ENCODE peak calls at places on chromosomes 3 and 15, in seven cellular contexts. C is fibroblast of the aortic adventitia, Z is mammary epithelial cell, Y is fibroblast of lung, H is AG04450, D is HCT116, G is cardiac fibroblast. P is an unnamed sample.

GRCh38 chr3:125602752-125603649 is 7.7 kb upstream of the OSBPL11 start:
- DNase-seq in Y (peak), D (peak), G (peak), H (no peak), Z (peak), C (peak), P (peak)

GRCh38 chr3:38829404-38829803 is 13.4 kb upstream of the SCN10A start:
- DNase-seq in Z (peak), Y (peak), G (peak), C (peak), D (no peak), H (peak), P (peak)

GRCh38 chr3:127034195-127034989 is 51.5 kb downstream of the PLXNA1 start:
- DNase-seq in Z (no peak), Y (no peak), C (no peak), G (no peak), D (no peak), H (no peak), P (no peak)

GRCh38 chr3:72679540-72680198 is 168.6 kb downstream of the SHQ1 start:
- DNase-seq in H (no peak), G (peak), Y (peak), Z (peak), D (no peak), C (peak), P (no peak)

GRCh38 chr3:17544632-17545031 is 197.8 kb downstream of the TBC1D5 start:
- DNase-seq in C (peak), Y (peak), Z (no peak), G (peak), D (no peak), H (no peak), P (no peak)

GRCh38 chr3:57500506-57500905 is 43.6 kb downstream of the DNAH12 start:
- DNase-seq in H (no peak), C (no peak), D (no peak), Z (no peak), G (no peak), Y (no peak), P (no peak)

GRCh38 chr3:190605385-190605784 is 91.5 kb downstream of the IL1RAP start:
- DNase-seq in G (no peak), D (no peak), H (no peak), C (no peak), Z (no peak), Y (no peak), P (no peak)

GRCh38 chr15:74375303-74375693 is 7.9 kb upstream of the CYP11A1 start:
- DNase-seq in G (peak), Z (peak), D (peak), Y (peak), H (no peak), C (peak), P (peak)

GRCh38 chr15:63157891-63158431 is 684 bp upstream of the RPS27L start:
- DNase-seq in C (peak), Z (peak), H (peak), G (peak), D (peak), Y (peak), P (peak)

GRCh38 chr3:78707094-78707493 is 1060.7 kb downstream of the ROBO1 start:
- DNase-seq in G (no peak), C (no peak), Z (no peak), H (no peak), D (no peak), Y (no peak), P (no peak)

GRCh38 chr15:39925112-39925830 is 5.2 kb upstream of the GPR176 start:
- DNase-seq in G (peak), D (no peak), Z (peak), Y (peak), H (no peak), C (peak), P (no peak)

GRCh38 chr3:113556556-113557335 is 24.4 kb downstream of the SIDT1 start:
- DNase-seq in Z (no peak), H (no peak), C (no peak), G (no peak), Y (no peak), D (no peak), P (no peak)

GRCh38 chr3:74613566-74613965 is 893 bp downstream of the CNTN3 start:
- DNase-seq in G (no peak), D (no peak), Y (no peak), Z (peak), H (no peak), C (no peak), P (no peak)

GRCh38 chr3:30945291-30945690 is 50.8 kb upstream of the GADL1 start:
- DNase-seq in D (no peak), H (no peak), C (no peak), Z (no peak), G (no peak), Y (no peak), P (no peak)

GRCh38 chr3:50345586-50345985 is at the start of gene ZMYND10:
- DNase-seq in Y (peak), Z (peak), H (no peak), G (peak), C (peak), D (no peak), P (no peak)

GRCh38 chr3:111667621-111668239 is 72.6 kb upstream of the ZBED2 start:
- DNase-seq in Y (peak), C (peak), D (no peak), H (no peak), Z (peak), G (peak), P (no peak)

GRCh38 chr15:98914626-98915025 is 93.0 kb downstream of the PGPEP1L start:
- DNase-seq in H (peak), C (peak), Z (peak), D (no peak), G (peak), Y (peak), P (peak)

GRCh38 chr15:57376695-57377477 is 581 bp downstream of the CGNL1 start:
- DNase-seq in C (peak), H (no peak), Z (peak), G (peak), Y (no peak), D (no peak), P (no peak)

GRCh38 chr15:66707310-66708160 is 5.5 kb downstream of the SMAD6 start:
- DNase-seq in H (no peak), D (no peak), Y (peak), G (no peak), C (peak), Z (no peak), P (no peak)

GRCh38 chr3:13278783-13279531 is 141.2 kb downstream of the NUP210 start:
- DNase-seq in D (no peak), G (no peak), Z (no peak), Y (no peak), C (no peak), H (no peak), P (no peak)

GRCh38 chr15:96402403-96402802 is 71.9 kb downstream of the NR2F2 start:
- DNase-seq in Z (no peak), H (no peak), D (no peak), C (no peak), G (no peak), Y (no peak), P (no peak)

DNA sequence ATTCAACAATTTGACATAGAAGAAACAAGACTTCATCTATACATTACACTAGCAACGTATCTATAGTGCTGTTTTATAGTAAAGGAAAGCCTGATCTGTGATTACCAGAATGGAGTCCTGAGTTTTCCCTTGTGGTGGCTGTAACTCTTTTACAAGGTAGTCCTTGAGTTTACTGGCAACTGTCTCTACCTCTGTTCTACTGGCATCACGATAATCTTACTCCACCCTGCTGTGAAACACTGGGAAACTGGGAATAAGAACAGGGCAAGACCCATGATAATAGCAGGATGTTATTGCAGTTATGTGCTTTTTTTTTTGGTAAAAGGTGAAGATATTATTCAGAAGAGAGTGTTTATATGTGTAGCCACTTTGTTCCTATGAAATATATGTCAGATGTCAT is 12.4 kb upstream of the HHLA2 start:
- DNase-seq in H (no peak), Z (no peak), G (no peak), Y (no peak), D (no peak), C (no peak), P (no peak)
- TF ChIP-seq CTCF in H (no peak), Z (no peak), G (no peak), Y (no peak), D (no peak), C (no peak), P (no peak)

DNA sequence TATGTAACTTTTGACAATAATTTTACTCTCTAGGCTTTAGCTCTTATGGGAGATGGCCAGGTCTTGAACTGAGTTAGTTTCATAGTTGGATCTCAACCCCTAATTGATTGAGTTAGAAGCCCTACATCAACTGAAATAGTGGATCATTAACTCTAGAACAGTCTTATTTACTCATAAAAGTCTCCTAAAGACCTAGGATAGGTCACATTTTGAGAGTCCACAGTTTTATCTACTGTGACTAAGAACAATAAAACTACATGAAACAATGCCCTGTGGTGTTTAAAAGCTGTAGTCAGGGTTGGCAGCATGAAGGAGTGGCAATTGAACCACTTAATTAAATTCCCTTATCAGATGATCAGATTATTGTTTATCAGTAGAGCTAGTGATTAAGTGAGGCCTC is 22.2 kb upstream of the IDH2 start:
- DNase-seq in D (no peak), Z (no peak), H (no peak), G (no peak), Y (no peak), C (no peak), P (no peak)
- H3K4me3 ChIP-seq in D (no peak), Z (no peak), H (no peak), G (no peak), Y (no peak), C (no peak), P (no peak)

GRCh38 chr15:50685191-50685975 is 1.2 kb downstream of the TRPM7 start:
- DNase-seq in Z (peak), D (no peak), C (peak), Y (peak), H (no peak), G (peak), P (no peak)
- TF ChIP-seq CTCF in Z (peak), D (no peak), C (peak), Y (peak), H (peak), G (peak), P (peak)

DNA sequence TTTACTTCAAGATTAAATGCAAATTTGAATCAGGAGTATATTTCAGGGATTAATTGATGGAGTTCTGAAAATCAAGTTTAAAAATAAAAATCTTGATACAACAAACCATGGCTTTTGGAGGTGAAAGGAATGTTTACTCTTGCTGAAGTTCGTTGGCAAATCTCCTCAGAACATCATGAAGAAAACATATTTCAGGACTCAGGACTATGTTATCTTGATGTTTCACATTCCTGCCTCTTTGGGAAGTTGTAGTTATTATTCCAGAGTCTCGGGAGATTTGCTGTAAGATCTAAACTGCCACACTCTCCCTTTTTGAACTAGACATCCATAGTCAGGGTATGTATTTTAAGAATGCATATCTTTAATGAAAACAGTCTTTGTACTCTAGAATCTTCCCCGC is 271.2 kb downstream of the RBMS3 start:
- DNase-seq in Z (no peak), G (peak), Y (no peak), C (peak), D (no peak), H (no peak), P (no peak)
- H3K4me3 ChIP-seq in Z (no peak), G (no peak), Y (no peak), C (no peak), D (no peak), H (no peak), P (no peak)